ENCODE peak calls at places on chromosomes 2 and 18, in eight cellular contexts. X is HT1080; B is left ventricle myocardium superior; V is ascending aorta; G is GM03348; F is fibroblast of lung; I is stimulated activated CD4-positive, alpha-beta T cell treated with anti-CD3 and anti-CD28 coated beads, Interleukin-2, amount 100 ng/mL, for 48 hours; Q is AG09319. R is an unnamed sample.

GRCh38 chr2:226256709-226257401 is 542.8 kb downstream of the IRS1 start:
- DNase-seq in X (peak), B (no peak), V (no peak), G (no peak), F (no peak), I (no peak), Q (no peak), R (no peak)

GRCh38 chr2:53515435-53516332 is 251.9 kb upstream of the CHAC2 start:
- DNase-seq in X (peak), B (no peak), V (no peak), G (no peak), F (no peak), I (no peak), Q (no peak), R (no peak)

GRCh38 chr2:226118471-226119429 is 680.9 kb downstream of the IRS1 start:
- DNase-seq in X (peak), B (peak), V (no peak), G (peak), F (peak), I (no peak), Q (peak), R (peak)

GRCh38 chr18:13726972-13727331 is 479 bp downstream of the RNMT start:
- DNase-seq in X (peak), B (no peak), V (no peak), G (peak), F (no peak), I (peak), Q (no peak), R (peak)

GRCh38 chr2:38224821-38225450 is 149.0 kb upstream of the CYP1B1 start:
- DNase-seq in X (no peak), B (no peak), V (no peak), G (no peak), F (no peak), I (no peak), Q (no peak), R (no peak)

GRCh38 chr2:210553371-210553770 is 3.0 kb upstream of the CPS1 start:
- DNase-seq in X (peak), B (no peak), V (no peak), G (peak), F (peak), I (no peak), Q (no peak), R (no peak)

GRCh38 chr2:150689600-150689999 is 202.1 kb upstream of the RND3 start:
- DNase-seq in X (no peak), B (no peak), V (no peak), G (peak), F (no peak), I (no peak), Q (no peak), R (no peak)

GRCh38 chr2:49936965-49937364 is 782.6 kb upstream of the FSHR start:
- DNase-seq in X (no peak), B (no peak), V (no peak), G (no peak), F (no peak), I (no peak), Q (no peak), R (no peak)

GRCh38 chr2:180823546-180824141 is 156.8 kb upstream of the UBE2E3 start:
- DNase-seq in X (peak), B (no peak), V (no peak), G (peak), F (peak), I (no peak), Q (no peak), R (peak)

GRCh38 chr2:119350311-119350998 is 16.2 kb downstream of the C2orf76 start:
- DNase-seq in X (no peak), B (no peak), V (no peak), G (no peak), F (no peak), I (no peak), Q (no peak), R (no peak)

GRCh38 chr2:64296150-64296500 is 151.9 kb upstream of the PELI1 start:
- DNase-seq in X (no peak), B (no peak), V (no peak), G (no peak), F (no peak), I (no peak), Q (no peak), R (no peak)

GRCh38 chr2:33190393-33190937 is 243.7 kb downstream of the LTBP1 start:
- DNase-seq in X (no peak), B (no peak), V (no peak), G (no peak), F (no peak), I (no peak), Q (no peak), R (no peak)

GRCh38 chr2:230225486-230225885 is at the start of gene SP140:
- DNase-seq in X (no peak), B (peak), V (peak), G (no peak), F (no peak), I (peak), Q (no peak), R (no peak)

GRCh38 chr2:158717366-158718195 is 77.5 kb upstream of the DAPL1 start:
- DNase-seq in X (no peak), B (no peak), V (no peak), G (no peak), F (no peak), I (no peak), Q (no peak), R (no peak)

GRCh38 chr2:47724221-47724981 is 58.5 kb upstream of the MSH6 start:
- DNase-seq in X (peak), B (no peak), V (no peak), G (no peak), F (no peak), I (no peak), Q (no peak), R (no peak)

GRCh38 chr18:55268146-55268545 is 308.9 kb upstream of the CCDC68 start:
- DNase-seq in X (peak), B (no peak), V (no peak), G (no peak), F (no peak), I (no peak), Q (no peak), R (no peak)

GRCh38 chr2:149908731-149909690 is 321.4 kb upstream of the MMADHC start:
- DNase-seq in X (no peak), B (no peak), V (no peak), G (no peak), F (peak), I (no peak), Q (peak), R (peak)

GRCh38 chr2:127080941-127081769 is 25.8 kb downstream of the BIN1 start:
- DNase-seq in X (peak), B (no peak), V (no peak), G (no peak), F (peak), I (peak), Q (no peak), R (no peak)

GRCh38 chr18:48769006-48769646 is 181.6 kb downstream of the SMAD7 start:
- DNase-seq in X (no peak), B (peak), V (no peak), G (no peak), F (no peak), I (no peak), Q (no peak), R (no peak)

GRCh38 chr2:180124273-180124881 is 117.3 kb upstream of the CWC22 start:
- DNase-seq in X (peak), B (no peak), V (no peak), G (peak), F (peak), I (no peak), Q (peak), R (peak)